ENCODE peak calls at places on chromosomes 6 and 20, in seven cellular contexts. N, M, O, J, F, D and K are unnamed samples.

GRCh38 chr20:32206383-32207210 is 946 bp downstream of the PLAGL2 start:
- DNase-seq in N (no peak), M (no peak), J (no peak), D (no peak), O (no peak), F (peak), K (no peak)

GRCh38 chr6:165807249-165807951 is 144.4 kb upstream of the PDE10A start:
- DNase-seq in D (no peak), M (no peak), J (no peak), O (no peak), F (no peak), N (no peak), K (no peak)

GRCh38 chr6:113674075-113674474 is 183.1 kb upstream of the MARCKS start:
- DNase-seq in D (no peak), J (no peak), M (no peak), F (no peak), O (no peak), N (no peak), K (no peak)

GRCh38 chr6:6317825-6318733 is 2.4 kb downstream of the F13A1 start:
- DNase-seq in J (no peak), D (peak), M (no peak), O (no peak), F (no peak), N (peak), K (no peak)

GRCh38 chr6:47631248-47632196 is 66.9 kb upstream of the ADGRF4 start:
- DNase-seq in O (peak), N (no peak), M (no peak), F (peak), D (no peak), J (no peak), K (no peak)

GRCh38 chr20:60297649-60298048 is 339.4 kb downstream of the CDH26 start:
- DNase-seq in O (no peak), D (no peak), F (no peak), M (no peak), J (no peak), N (no peak), K (no peak)

GRCh38 chr6:32083812-32084768 is 25.0 kb downstream of the TNXB start:
- DNase-seq in J (no peak), N (no peak), D (no peak), M (no peak), F (no peak), O (no peak), K (no peak)

GRCh38 chr6:53547166-53547814 is 2.4 kb upstream of the GCLC start:
- DNase-seq in N (no peak), J (no peak), O (no peak), D (no peak), F (no peak), M (no peak), K (no peak)

GRCh38 chr20:35295058-35295457 is 2.8 kb upstream of the FAM83C start:
- DNase-seq in D (no peak), N (no peak), J (no peak), O (no peak), F (no peak), M (no peak), K (no peak)

GRCh38 chr20:4256886-4257285 is 241.5 kb upstream of the RNF24 start:
- DNase-seq in M (no peak), J (no peak), N (no peak), F (no peak), O (no peak), D (peak), K (no peak)

GRCh38 chr20:358891-359555 is 12.1 kb downstream of the NRSN2 start:
- DNase-seq in D (no peak), J (no peak), N (no peak), M (no peak), O (no peak), F (no peak), K (no peak)

GRCh38 chr6:44071670-44072451 is 55.4 kb downstream of the MRPL14 start:
- DNase-seq in F (no peak), J (peak), O (no peak), D (no peak), M (no peak), N (no peak), K (no peak)

GRCh38 chr6:29620629-29621028 is 12.4 kb downstream of the GABBR1 start:
- DNase-seq in F (no peak), N (no peak), M (no peak), D (no peak), O (no peak), J (no peak), K (no peak)

GRCh38 chr6:169639653-169640278 is 62.1 kb downstream of the WDR27 start:
- DNase-seq in F (no peak), O (no peak), N (no peak), D (no peak), J (no peak), M (no peak), K (no peak)

GRCh38 chr6:69719602-69720193 is 77.1 kb downstream of the LMBRD1 start:
- DNase-seq in F (no peak), J (no peak), O (peak), N (no peak), D (no peak), M (no peak), K (no peak)
- TF ChIP-seq CTCF in F (peak), J (peak), O (peak), N (peak), D (peak), M (no peak), K (no peak)

GRCh38 chr6:7728855-7729590 is 3.1 kb downstream of the BMP6 start:
- DNase-seq in D (no peak), J (no peak), F (no peak), O (peak), M (no peak), N (peak), K (no peak)

GRCh38 chr6:7726416-7727149 is 684 bp downstream of the BMP6 start:
- DNase-seq in O (no peak), F (no peak), M (no peak), J (no peak), N (peak), D (no peak), K (no peak)

GRCh38 chr6:7725849-7726415 is at the start of gene BMP6:
- DNase-seq in D (peak), J (peak), O (peak), M (peak), N (peak), F (peak), K (peak)

GRCh38 chr6:7727951-7728854 is 2.3 kb downstream of the BMP6 start:
- DNase-seq in M (no peak), O (peak), F (no peak), D (no peak), N (peak), J (no peak), K (no peak)

DNA sequence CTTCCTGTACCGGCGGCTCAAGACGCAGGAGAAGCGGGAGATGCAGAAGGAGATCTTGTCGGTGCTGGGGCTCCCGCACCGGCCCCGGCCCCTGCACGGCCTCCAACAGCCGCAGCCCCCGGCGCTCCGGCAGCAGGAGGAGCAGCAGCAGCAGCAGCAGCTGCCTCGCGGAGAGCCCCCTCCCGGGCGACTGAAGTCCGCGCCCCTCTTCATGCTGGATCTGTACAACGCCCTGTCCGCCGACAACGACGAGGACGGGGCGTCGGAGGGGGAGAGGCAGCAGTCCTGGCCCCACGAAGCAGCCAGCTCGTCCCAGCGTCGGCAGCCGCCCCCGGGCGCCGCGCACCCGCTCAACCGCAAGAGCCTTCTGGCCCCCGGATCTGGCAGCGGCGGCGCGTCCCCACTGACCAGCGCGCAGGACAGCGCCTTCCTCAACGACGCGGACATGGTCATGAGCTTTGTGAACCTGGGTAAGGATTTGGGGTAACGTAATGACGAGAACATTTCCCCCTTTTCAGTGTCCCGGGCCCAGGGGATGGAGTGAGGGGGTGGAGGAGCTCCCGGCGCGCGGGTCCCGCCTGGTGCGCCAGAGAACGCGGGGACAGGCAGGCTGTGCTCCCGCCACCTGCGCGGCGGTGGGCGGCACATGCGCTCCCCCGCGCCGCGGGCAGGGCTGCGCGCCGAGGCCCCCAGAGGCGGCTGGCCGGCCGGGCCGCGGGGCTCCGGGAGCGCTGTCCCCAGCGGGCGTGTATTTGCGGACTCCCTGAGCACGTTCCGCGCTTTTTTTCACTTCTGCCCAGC is 1.5 kb downstream of the BMP6 start:
- DNase-seq in N (peak), J (no peak), F (no peak), O (peak), M (no peak), D (no peak), K (no peak)
- TF ChIP-seq CTCF in N (no peak), J (no peak), F (no peak), O (no peak), M (no peak), D (no peak), K (no peak)

DNA sequence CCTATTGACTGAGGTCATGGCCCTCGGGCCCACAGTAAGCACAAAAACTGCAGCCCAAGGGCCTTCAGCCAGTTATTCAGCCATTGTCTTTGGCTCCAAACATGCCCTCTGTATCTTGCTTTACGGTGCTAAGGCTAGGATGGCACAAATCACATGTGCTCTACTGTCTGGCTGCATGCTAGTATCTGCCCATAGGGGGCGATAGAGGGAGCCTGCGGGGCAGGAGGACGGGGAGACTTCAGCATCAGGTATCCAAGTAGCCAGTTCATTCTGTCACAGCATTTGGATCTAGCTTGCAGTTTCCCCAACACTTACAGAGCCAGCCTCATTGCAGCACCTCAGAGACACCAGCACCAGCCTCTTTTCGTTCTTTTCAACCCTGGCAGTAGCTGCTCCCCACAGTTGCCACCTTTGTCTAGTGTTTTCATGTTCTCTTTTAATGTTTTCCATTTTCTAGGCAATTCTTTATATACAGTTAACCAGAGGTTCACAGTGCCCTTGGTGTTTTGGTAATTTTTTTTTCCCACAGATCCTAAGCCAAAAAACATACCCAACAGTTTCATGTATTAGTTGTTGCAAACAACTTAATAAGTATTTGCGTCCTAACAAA is 705.9 kb downstream of the PTPRT start:
- DNase-seq in D (no peak), F (no peak), M (no peak), O (peak), J (no peak), N (peak), K (no peak)
- TF ChIP-seq CTCF in D (peak), F (peak), M (no peak), O (peak), J (no peak), N (peak), K (no peak)

DNA sequence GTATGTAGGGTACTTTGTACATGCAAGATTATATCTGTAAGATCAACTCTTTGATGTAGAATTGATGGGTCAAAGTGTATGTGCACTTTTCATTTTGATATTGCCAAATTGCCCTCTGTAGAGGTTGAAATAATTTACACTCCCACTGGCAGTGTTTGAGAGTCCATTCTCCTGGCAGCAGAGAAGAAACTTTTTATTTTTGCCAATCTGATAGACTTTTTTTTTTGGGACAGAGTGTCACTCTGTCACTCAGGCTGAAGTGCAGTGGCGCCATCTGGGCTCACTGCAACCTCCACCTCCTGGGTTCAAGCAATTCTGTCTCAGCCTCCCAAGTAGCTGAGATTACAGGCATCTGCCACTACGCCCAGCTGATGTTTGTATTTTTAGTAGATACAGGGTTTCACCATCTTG is 199.2 kb downstream of the ZFAND3 start:
- DNase-seq in F (no peak), J (no peak), N (no peak), O (no peak), D (no peak), M (no peak), K (no peak)
- TF ChIP-seq CTCF in F (no peak), J (no peak), N (peak), O (peak), D (no peak), M (no peak), K (no peak)